ENCODE peak calls at places on chromosomes 4 and X, in nine cellular contexts. G, B, D, V, Z, R, F, X and H are unnamed samples.

GRCh38 chr4:108382751-108383150 is 214.0 kb upstream of the LEF1 start:
- DNase-seq in G (no peak), B (no peak), D (no peak), V (no peak), Z (no peak), R (no peak), F (no peak), X (no peak), H (no peak)

GRCh38 chr4:83962492-83962891 is 426.6 kb downstream of the GPAT3 start:
- DNase-seq in G (no peak), B (no peak), D (no peak), V (no peak), Z (no peak), R (no peak), F (no peak), X (no peak), H (no peak)

GRCh38 chrX:109854096-109854495 is 121.0 kb upstream of the ACSL4 start:
- DNase-seq in G (no peak), B (no peak), D (no peak), V (no peak), Z (no peak), R (no peak), F (no peak), X (no peak), H (no peak)

GRCh38 chrX:13085533-13085932 is 41.1 kb upstream of the FAM9C start:
- DNase-seq in G (peak; percentile 76), B (no peak), D (no peak), V (no peak), Z (no peak), R (peak; percentile 61), F (no peak), X (no peak), H (no peak)

GRCh38 chrX:150587585-150588503 is 19.4 kb downstream of the MTM1 start:
- DNase-seq in G (peak; percentile 36), B (peak; percentile 4), D (no peak), V (no peak), Z (peak; percentile 28), R (peak; percentile 28), F (no peak), X (no peak), H (peak; percentile 17)

GRCh38 chr4:41360911-41361830 is 104.4 kb downstream of the UCHL1 start:
- DNase-seq in G (no peak), B (no peak), D (peak; percentile 77), V (no peak), Z (peak; percentile 16), R (no peak), F (peak; percentile 57), X (no peak), H (no peak)

GRCh38 chr4:184165291-184165690 is 52.4 kb downstream of the ENPP6 start:
- DNase-seq in G (peak; percentile 6), B (peak; percentile 34), D (no peak), V (no peak), Z (no peak), R (no peak), F (no peak), X (peak; percentile 11), H (no peak)

GRCh38 chr4:164856396-164856795 is 20.6 kb upstream of the APELA start:
- DNase-seq in G (no peak), B (no peak), D (no peak), V (no peak), Z (no peak), R (no peak), F (no peak), X (no peak), H (no peak)

GRCh38 chr4:145061325-145061920 is 36.6 kb downstream of the ANAPC10 start:
- DNase-seq in G (peak; percentile 60), B (no peak), D (no peak), V (no peak), Z (peak; percentile 15), R (peak; percentile 60), F (no peak), X (peak; percentile 67), H (peak; percentile 63)

GRCh38 chrX:96372313-96373046 is 312.2 kb upstream of the DIAPH2 start:
- DNase-seq in G (peak; percentile 67), B (peak; percentile 22), D (no peak), V (peak; percentile 43), Z (peak; percentile 33), R (peak; percentile 21), F (no peak), X (peak; percentile 70), H (peak; percentile 60)

GRCh38 chr4:110621839-110622751 is 782 bp downstream of the PITX2 start:
- DNase-seq in G (no peak), B (no peak), D (no peak), V (no peak), Z (peak; percentile 46), R (peak; percentile 36), F (no peak), X (no peak), H (no peak)
- H3K4me3 ChIP-seq in G (no peak overlapping the region), B (peak overlapping the region; percentile 39), D (peak overlapping the region; percentile 31), V (peak overlapping the region; percentile 66), Z (peak overlapping the region; percentile 58), R (peak overlapping the region; percentile 75), F (peak overlapping the region; percentile 18), X (peak overlapping the region; percentile 47), H (peak overlapping the region; percentile 55)

DNA sequence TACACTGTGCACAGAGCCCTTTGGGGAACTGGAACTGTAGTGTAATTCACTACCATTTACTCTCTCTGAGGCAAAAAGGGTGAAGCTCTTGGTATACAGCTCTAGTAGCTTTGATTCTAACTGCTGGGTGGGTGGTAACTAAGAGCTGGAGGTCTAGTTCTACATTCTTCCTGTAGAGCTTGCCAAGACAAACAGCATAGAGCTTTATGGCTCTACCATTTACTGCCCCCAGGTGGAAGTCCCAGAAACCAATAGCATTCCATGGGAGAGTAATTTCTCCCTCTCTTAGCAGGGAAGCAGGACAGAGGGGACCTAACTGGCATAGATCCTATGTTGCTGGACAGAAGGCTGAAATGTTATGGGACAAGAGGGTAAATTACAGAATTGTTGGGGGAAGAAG is 26.7 kb downstream of the HDAC8 start:
- DNase-seq in G (no peak), B (peak; percentile 8), D (no peak), V (no peak), Z (no peak), R (no peak), F (no peak), X (no peak), H (no peak)
- TF ChIP-seq CTCF in G (no peak), B (peak; percentile 37), D (no peak), V (no peak), Z (no peak), R (no peak), F (no peak), X (peak; percentile 10), H (no peak)

GRCh38 chr4:190015538-190016368 is 11.3 kb downstream of the FRG2 start:
- DNase-seq in G (no peak), B (no peak), D (no peak), V (no peak), Z (no peak), R (no peak), F (no peak), X (no peak), H (no peak)
- H3K4me3 ChIP-seq in G (no peak overlapping the region), B (no peak overlapping the region), D (no peak overlapping the region), V (peak overlapping the region; percentile 32), Z (no peak overlapping the region), R (no peak overlapping the region), F (no peak overlapping the region), X (no peak overlapping the region), H (no peak overlapping the region)

GRCh38 chrX:11321986-11322385 is 28.8 kb downstream of the AMELX start:
- DNase-seq in G (no peak), B (no peak), D (no peak), V (no peak), Z (no peak), R (no peak), F (no peak), X (no peak), H (no peak)

GRCh38 chrX:11319689-11320302 is 26.6 kb downstream of the AMELX start:
- DNase-seq in G (no peak), B (no peak), D (no peak), V (no peak), Z (no peak), R (no peak), F (no peak), X (peak; percentile 13), H (no peak)
- TF ChIP-seq CTCF in G (no peak), B (no peak), D (no peak), V (no peak), Z (no peak), R (no peak), F (no peak), X (no peak), H (no peak)

DNA sequence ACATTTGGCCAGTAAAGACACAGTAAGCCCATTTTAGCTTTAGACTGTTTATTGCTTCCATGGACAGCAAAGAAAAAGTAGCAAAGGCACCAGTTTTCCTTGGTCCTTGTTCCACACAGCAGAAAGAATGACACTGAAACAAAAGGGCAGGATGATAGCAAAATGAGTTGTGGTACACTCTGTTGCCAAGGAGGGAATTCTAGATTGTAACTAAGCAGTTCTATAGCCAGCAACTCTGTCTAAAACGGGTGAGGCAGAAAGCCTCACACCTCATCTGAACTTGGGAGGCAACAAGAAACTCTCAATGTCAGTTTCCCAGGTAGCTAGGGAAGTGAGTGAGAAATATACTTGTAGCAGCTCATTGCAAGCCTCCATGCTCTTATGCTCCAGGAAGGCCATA is 39.2 kb downstream of the BBS12 start:
- DNase-seq in G (no peak), B (no peak), D (no peak), V (no peak), Z (no peak), R (no peak), F (no peak), X (no peak), H (no peak)
- H3K4me3 ChIP-seq in G (no peak overlapping the region), B (no peak overlapping the region), D (no peak overlapping the region), V (no peak overlapping the region), Z (no peak overlapping the region), R (no peak overlapping the region), F (no peak overlapping the region), X (no peak overlapping the region), H (no peak overlapping the region)

GRCh38 chr4:163755013-163755412 is 260.5 kb downstream of the TMA16 start:
- DNase-seq in G (peak; percentile 21), B (peak; percentile 16), D (no peak), V (peak; percentile 3), Z (no peak), R (peak; percentile 55), F (no peak), X (peak; percentile 43), H (no peak)
- TF ChIP-seq CTCF in G (peak; percentile 36), B (peak; percentile 49), D (no peak), V (peak; percentile 49), Z (no peak), R (peak; percentile 89), F (no peak), X (peak; percentile 68), H (no peak)